ENCODE peak calls at places on chromosome 21, in ten cellular contexts. R is DMS153; W is activated CD8-positive, alpha-beta memory T cell treated with anti-CD3 and anti-CD28 coated beads, Interleukin-2, amount 50 U/mL, for 48 hours; S is fibroblast of mammary gland; V is aorta; O is heart right ventricle; G is sigmoid colon; E is NCI-H526; L is pancreas; I is NCI-H82. N is an unnamed sample.

GRCh38 chr21:31731112-31731801 is 661 bp downstream of the SCAF4 start:
- DNase-seq in S (peak), W (peak), R (no peak), L (peak), E (peak), G (peak), I (peak), V (peak), O (peak), N (peak)

GRCh38 chr21:29237110-29238051 is 61.3 kb upstream of the BACH1 start:
- DNase-seq in I (peak), R (no peak), O (no peak), E (no peak), W (no peak), G (no peak), L (no peak), V (no peak), S (peak), N (no peak)

GRCh38 chr21:31232344-31232743 is 111.7 kb downstream of the TIAM1 start:
- DNase-seq in I (no peak), G (no peak), O (no peak), R (no peak), W (no peak), V (no peak), E (no peak), S (no peak), L (no peak), N (no peak)

GRCh38 chr21:31596055-31596454 is 63.4 kb upstream of the SOD1 start:
- DNase-seq in S (no peak), E (no peak), W (no peak), I (no peak), L (no peak), O (no peak), G (no peak), R (no peak), V (no peak), N (no peak)

GRCh38 chr21:25735895-25736597 is 1.3 kb downstream of the GABPA start:
- DNase-seq in R (no peak), G (no peak), V (no peak), S (peak), E (peak), W (no peak), I (peak), L (no peak), O (no peak), N (no peak)

GRCh38 chr21:17438642-17439041 is 74.2 kb upstream of the CXADR start:
- DNase-seq in V (no peak), E (no peak), G (no peak), L (no peak), O (no peak), R (no peak), W (no peak), S (no peak), I (peak), N (no peak)

GRCh38 chr21:37128069-37128468 is 55.0 kb downstream of the TTC3 start:
- DNase-seq in S (no peak), L (no peak), W (no peak), V (no peak), G (no peak), E (no peak), I (no peak), O (no peak), R (no peak), N (no peak)

GRCh38 chr21:44694776-44695175 is 2.2 kb upstream of the KRTAP10-12 start:
- DNase-seq in W (no peak), S (no peak), E (no peak), G (no peak), O (no peak), R (no peak), L (no peak), I (no peak), V (no peak), N (no peak)